ENCODE peak calls at places on chromosomes 13 and 19, in four cellular contexts. E is heart right ventricle, Q is body of pancreas, D is myocyte. T is an unnamed sample.

GRCh38 chr19:33684550-33685303 is 63.0 kb downstream of the CHST8 start:
- DNase-seq in D (no peak), E (no peak), Q (peak; percentile 27), T (no peak)

GRCh38 chr19:4291200-4291732 is 10.9 kb downstream of the TMIGD2 start:
- DNase-seq in D (no peak), Q (no peak), E (no peak), T (no peak)

GRCh38 chr13:99153219-99153618 is 47.4 kb upstream of the UBAC2 start:
- DNase-seq in D (no peak), E (no peak), Q (no peak), T (no peak)

GRCh38 chr19:41263042-41263849 is 926 bp upstream of the HNRNPUL1 start:
- DNase-seq in D (peak; percentile 90), E (peak; percentile 63), Q (peak; percentile 67), T (peak; percentile 89)

GRCh38 chr13:111602874-111603273 is 282.4 kb downstream of the TEX29 start:
- DNase-seq in Q (no peak), E (no peak), D (no peak), T (no peak)

GRCh38 chr13:30739646-30740642 is 4.6 kb downstream of the ALOX5AP start:
- DNase-seq in D (peak; percentile 53), Q (no peak), E (no peak), T (peak; percentile 41)

GRCh38 chr13:111245781-111246384 is 74.6 kb upstream of the TEX29 start:
- DNase-seq in Q (no peak), E (no peak), D (peak; percentile 50), T (no peak)

GRCh38 chr13:101053289-101053688 is 363.0 kb downstream of the NALCN start:
- DNase-seq in E (no peak), D (no peak), Q (no peak), T (no peak)

GRCh38 chr13:100987993-100988392 is 313.4 kb upstream of the TMTC4 start:
- DNase-seq in D (peak; percentile 52), Q (no peak), E (no peak), T (no peak)

GRCh38 chr19:18278521-18279265 is 2.7 kb downstream of the JUND start:
- DNase-seq in Q (peak; percentile 64), E (no peak), D (peak; percentile 23), T (peak; percentile 52)

GRCh38 chr19:16828990-16829821 is at the start of gene SIN3B:
- DNase-seq in E (peak; percentile 88), Q (peak; percentile 87), D (peak; percentile 91), T (peak; percentile 80)

GRCh38 chr13:39036212-39036611 is 1.7 kb downstream of the PROSER1 start:
- DNase-seq in E (no peak), Q (no peak), D (no peak), T (no peak)

GRCh38 chr13:43405457-43405856 is 381.3 kb downstream of the ENOX1 start:
- DNase-seq in Q (no peak), E (no peak), D (peak; percentile 48), T (no peak)

GRCh38 chr19:55494172-55494761 is 6.0 kb downstream of the SSC5D start:
- DNase-seq in Q (no peak), D (no peak), E (peak; percentile 68), T (no peak)

GRCh38 chr19:55370305-55370988 is at the start of gene IL11:
- DNase-seq in E (no peak), Q (no peak), D (no peak), T (no peak)

GRCh38 chr13:32940601-32941000 is 75.6 kb upstream of the KL start:
- DNase-seq in Q (peak; percentile 22), E (peak; percentile 46), D (peak; percentile 84), T (no peak)

GRCh38 chr13:33633701-33634525 is 184.0 kb upstream of the RFC3 start:
- DNase-seq in D (no peak), E (no peak), Q (no peak), T (no peak)

GRCh38 chr19:5372572-5373200 is 32.1 kb upstream of the PTPRS start:
- DNase-seq in E (no peak), D (no peak), Q (no peak), T (no peak)

GRCh38 chr19:7476941-7477494 is 11.8 kb downstream of the PEX11G start:
- DNase-seq in E (no peak), Q (no peak), D (no peak), T (no peak)

GRCh38 chr19:34215666-34216038 is 38.7 kb upstream of the GARRE1 start:
- DNase-seq in E (no peak), Q (no peak), D (no peak), T (no peak)

GRCh38 chr13:95481051-95481775 is 71.3 kb upstream of the CLDN10 start:
- DNase-seq in E (no peak), Q (peak; percentile 41), D (peak; percentile 36), T (no peak)

GRCh38 chr13:30871713-30872029 is 34.4 kb upstream of the MEDAG start:
- DNase-seq in Q (no peak), E (no peak), D (no peak), T (no peak)

GRCh38 chr13:100148422-100148821 is 59.5 kb downstream of the PCCA start:
- DNase-seq in E (no peak), Q (no peak), D (no peak), T (no peak)

GRCh38 chr13:20069956-20070355 is 90.9 kb downstream of the GJA3 start:
- DNase-seq in E (no peak), D (no peak), Q (no peak), T (no peak)

GRCh38 chr19:47509973-47510372 is 4.9 kb downstream of the NAPA start:
- DNase-seq in D (peak; percentile 84), Q (peak; percentile 80), E (no peak), T (no peak)

GRCh38 chr19:45667620-45668341 is at the start of gene GIPR:
- DNase-seq in E (peak; percentile 71), D (peak; percentile 16), Q (peak; percentile 77), T (peak; percentile 45)

GRCh38 chr19:24086974-24087595 is at the start of gene ZNF254:
- DNase-seq in D (peak; percentile 99), Q (peak; percentile 92), E (peak; percentile 85), T (peak; percentile 56)

GRCh38 chr13:74040200-74040599 is 94.0 kb downstream of the KLF12 start:
- DNase-seq in D (peak; percentile 56), E (peak; percentile 33), Q (peak; percentile 27), T (peak; percentile 9)

GRCh38 chr19:12546068-12546467 is 5.2 kb downstream of the ZNF564 start:
- DNase-seq in D (no peak), Q (no peak), E (no peak), T (no peak)

GRCh38 chr13:73741742-73742141 is 392.5 kb downstream of the KLF12 start:
- DNase-seq in E (no peak), D (no peak), Q (no peak), T (no peak)

GRCh38 chr19:5677597-5677996 is 2.7 kb downstream of the MICOS13 start:
- DNase-seq in Q (no peak), D (no peak), E (no peak), T (no peak)

GRCh38 chr13:113901642-113902041 is 37.8 kb upstream of the GAS6 start:
- DNase-seq in E (no peak), D (no peak), Q (no peak), T (no peak)

GRCh38 chr19:7159105-7159933 is 89.8 kb downstream of the ZNF557 start:
- DNase-seq in D (peak; percentile 98), Q (no peak), E (peak; percentile 59), T (no peak)

GRCh38 chr13:83996415-83996814 is 114.1 kb upstream of the SLITRK1 start:
- DNase-seq in Q (no peak), E (no peak), D (no peak), T (no peak)